ENCODE peak calls at places on chromosomes 5 and 9, in four cellular contexts. One of them, this sample, is unnamed.

GRCh38 chr9:21294325-21294724 is 10.8 kb downstream of the IFNA5 start:
- DNase-seq in neural progenitor cell: no peak
- DNase-seq in heart left ventricle: no peak
- DNase-seq in K562: no peak
- DNase-seq in this sample: no peak

GRCh38 chr5:142915840-142916424 is 145.8 kb downstream of the ARHGAP26 start:
- DNase-seq in K562: peak; percentile 40
- DNase-seq in neural progenitor cell: peak; percentile 67
- DNase-seq in heart left ventricle: no peak
- DNase-seq in this sample: no peak

GRCh38 chr9:88433583-88434240 is 45.5 kb downstream of the SPIN1 start:
- DNase-seq in K562: peak; percentile 16
- DNase-seq in heart left ventricle: no peak
- DNase-seq in neural progenitor cell: no peak
- DNase-seq in this sample: no peak

GRCh38 chr5:62306494-62307363 is 723 bp downstream of the KIF2A start:
- DNase-seq in K562: peak; percentile 65
- DNase-seq in heart left ventricle: peak; percentile 47
- DNase-seq in neural progenitor cell: peak; percentile 63
- DNase-seq in this sample: peak; percentile 71

GRCh38 chr9:23822331-23823169 is 3.5 kb downstream of the ELAVL2 start:
- DNase-seq in K562: no peak
- DNase-seq in heart left ventricle: no peak
- DNase-seq in neural progenitor cell: peak; percentile 51
- DNase-seq in this sample: no peak

GRCh38 chr5:34865131-34865530 is 26.2 kb downstream of the TTC23L start:
- DNase-seq in K562: no peak
- DNase-seq in heart left ventricle: no peak
- DNase-seq in neural progenitor cell: no peak
- DNase-seq in this sample: no peak

GRCh38 chr5:72046106-72046505 is 61.2 kb upstream of the MAP1B start:
- DNase-seq in heart left ventricle: no peak
- DNase-seq in K562: no peak
- DNase-seq in neural progenitor cell: no peak
- DNase-seq in this sample: no peak

GRCh38 chr9:70902171-70902570 is 219.2 kb downstream of the TRPM3 start:
- DNase-seq in heart left ventricle: no peak
- DNase-seq in neural progenitor cell: no peak
- DNase-seq in K562: no peak
- DNase-seq in this sample: no peak

GRCh38 chr5:174436805-174437204 is 287.6 kb upstream of the MSX2 start:
- DNase-seq in K562: no peak
- DNase-seq in heart left ventricle: no peak
- DNase-seq in neural progenitor cell: peak; percentile 62
- DNase-seq in this sample: no peak

GRCh38 chr5:121870489-121870888 is 18.8 kb downstream of the FTMT start:
- DNase-seq in K562: peak; percentile 17
- DNase-seq in heart left ventricle: no peak
- DNase-seq in neural progenitor cell: peak; percentile 29
- DNase-seq in this sample: no peak

GRCh38 chr5:124580512-124580911 is 165.9 kb downstream of the ZNF608 start:
- DNase-seq in K562: no peak
- DNase-seq in heart left ventricle: no peak
- DNase-seq in neural progenitor cell: no peak
- DNase-seq in this sample: no peak

GRCh38 chr5:137487600-137487999 is 11.5 kb downstream of the SPOCK1 start:
- DNase-seq in K562: no peak
- DNase-seq in neural progenitor cell: no peak
- DNase-seq in heart left ventricle: peak; percentile 38
- DNase-seq in this sample: no peak

GRCh38 chr5:64835266-64835665 is 66.5 kb downstream of the CWC27 start:
- DNase-seq in K562: no peak
- DNase-seq in neural progenitor cell: no peak
- DNase-seq in heart left ventricle: no peak
- DNase-seq in this sample: no peak

GRCh38 chr5:64834611-64835010 is 65.9 kb downstream of the CWC27 start:
- DNase-seq in K562: no peak
- DNase-seq in neural progenitor cell: peak; percentile 10
- DNase-seq in heart left ventricle: no peak
- DNase-seq in this sample: no peak

GRCh38 chr5:64838376-64838775 is 69.6 kb downstream of the CWC27 start:
- DNase-seq in K562: no peak
- DNase-seq in neural progenitor cell: no peak
- DNase-seq in heart left ventricle: no peak
- DNase-seq in this sample: no peak

GRCh38 chr5:64836786-64837185 is 68.1 kb downstream of the CWC27 start:
- DNase-seq in K562: no peak
- DNase-seq in heart left ventricle: no peak
- DNase-seq in neural progenitor cell: no peak
- DNase-seq in this sample: no peak

GRCh38 chr5:64836190-64836750 is 67.5 kb downstream of the CWC27 start:
- DNase-seq in K562: no peak
- DNase-seq in neural progenitor cell: no peak
- DNase-seq in heart left ventricle: no peak
- DNase-seq in this sample: no peak
- H3K4me1 ChIP-seq in K562: no peaks in the 10 kb centered on the region
- H3K4me1 ChIP-seq in neural progenitor cell: peaks cover 9% of the 10 kb centered on the region
- H3K4me1 ChIP-seq in heart left ventricle: peaks cover 29% of the 10 kb centered on the region
- H3K4me1 ChIP-seq in this sample: no peaks in the 10 kb centered on the region

GRCh38 chr5:87949665-87950640 is 318.7 kb downstream of the TMEM161B start:
- DNase-seq in heart left ventricle: no peak
- DNase-seq in K562: no peak
- DNase-seq in neural progenitor cell: no peak
- DNase-seq in this sample: no peak
- H3K4me3 ChIP-seq in heart left ventricle: no peak overlapping the region
- H3K4me3 ChIP-seq in K562: no peak overlapping the region
- H3K4me3 ChIP-seq in neural progenitor cell: no peak overlapping the region
- H3K4me3 ChIP-seq in this sample: no peak overlapping the region

DNA sequence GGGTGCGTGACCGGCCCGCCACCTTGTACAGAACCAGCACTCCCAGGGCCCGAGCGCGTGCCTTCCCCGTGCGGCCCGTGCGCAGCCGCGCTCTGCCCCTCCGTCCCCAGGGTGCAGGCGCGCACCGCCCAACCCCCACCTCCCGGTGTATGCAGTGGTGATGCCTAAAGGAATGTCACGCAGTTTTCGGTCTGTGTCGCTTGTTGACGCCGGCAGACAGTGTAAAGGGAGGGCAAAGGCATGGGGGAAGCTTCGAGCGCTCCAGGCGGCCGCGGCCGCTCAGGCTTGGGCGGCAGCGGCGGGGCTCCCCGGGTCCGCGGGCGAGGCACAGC is 1.3 kb downstream of the LRRC26 start:
- DNase-seq in heart left ventricle: no peak
- DNase-seq in K562: peak; percentile 35
- DNase-seq in neural progenitor cell: peak; percentile 35
- DNase-seq in this sample: no peak
- H3K27me3 ChIP-seq in heart left ventricle: peaks cover 59% of the 10 kb centered on the region
- H3K27me3 ChIP-seq in K562: peaks cover 55% of the 10 kb centered on the region
- H3K27me3 ChIP-seq in neural progenitor cell: peaks cover 100% of the 10 kb centered on the region
- H3K27me3 ChIP-seq in this sample: peaks cover 32% of the 10 kb centered on the region

GRCh38 chr5:151022511-151023018 is 2.2 kb downstream of the GPX3 start:
- DNase-seq in neural progenitor cell: no peak
- DNase-seq in heart left ventricle: peak; percentile 88
- DNase-seq in K562: peak; percentile 80
- DNase-seq in this sample: no peak

GRCh38 chr5:151018846-151019245 is 1.5 kb upstream of the GPX3 start:
- DNase-seq in neural progenitor cell: no peak
- DNase-seq in K562: no peak
- DNase-seq in heart left ventricle: no peak
- DNase-seq in this sample: no peak

GRCh38 chr5:151019331-151019730 is 1.1 kb upstream of the GPX3 start:
- DNase-seq in heart left ventricle: no peak
- DNase-seq in neural progenitor cell: no peak
- DNase-seq in K562: no peak
- DNase-seq in this sample: no peak

GRCh38 chr5:151021771-151022170 is 1.4 kb downstream of the GPX3 start:
- DNase-seq in heart left ventricle: no peak
- DNase-seq in neural progenitor cell: no peak
- DNase-seq in K562: no peak
- DNase-seq in this sample: no peak

DNA sequence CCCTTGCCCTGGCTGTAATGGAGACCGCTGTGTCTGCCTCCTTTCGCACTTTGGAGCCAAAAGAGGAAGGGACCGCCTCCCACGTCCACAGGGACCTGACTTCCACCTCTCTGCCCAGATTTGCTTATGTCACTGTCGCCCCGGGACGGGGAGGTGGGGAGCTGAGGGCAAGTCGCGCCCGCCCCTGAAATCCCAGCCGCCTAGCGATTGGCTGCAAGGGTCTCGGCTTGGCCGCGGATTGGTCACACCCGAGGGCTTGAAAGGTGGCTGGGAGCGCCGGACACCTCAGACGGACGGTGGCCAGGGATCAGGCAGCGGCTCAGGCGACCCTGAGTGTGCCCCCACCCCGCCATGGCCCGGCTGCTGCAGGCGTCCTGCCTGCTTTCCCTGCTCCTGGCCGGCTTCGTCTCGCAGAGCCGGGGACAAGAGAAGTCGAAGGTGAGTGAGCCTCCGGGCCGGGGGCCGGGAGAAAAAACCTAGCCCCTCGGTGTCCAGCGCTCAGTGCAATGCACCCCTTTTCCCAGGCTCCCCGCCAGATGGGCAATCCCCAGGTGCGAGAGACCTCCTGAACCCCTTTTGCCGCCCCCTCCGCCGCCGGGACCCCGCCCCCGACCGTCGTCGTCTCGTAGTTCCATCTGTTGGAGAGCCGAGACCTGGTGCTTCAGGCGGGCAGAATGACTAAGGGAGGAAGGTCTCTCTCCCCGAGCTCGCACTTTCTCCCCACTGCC is at the start of gene GPX3:
- DNase-seq in neural progenitor cell: peak; percentile 92
- DNase-seq in heart left ventricle: peak; percentile 97
- DNase-seq in K562: no peak
- DNase-seq in this sample: no peak
- H3K4me1 ChIP-seq in neural progenitor cell: peaks cover 6% of the 10 kb centered on the region
- H3K4me1 ChIP-seq in heart left ventricle: peaks cover 81% of the 10 kb centered on the region
- H3K4me1 ChIP-seq in K562: peaks cover 36% of the 10 kb centered on the region
- H3K4me1 ChIP-seq in this sample: peaks cover 10% of the 10 kb centered on the region

DNA sequence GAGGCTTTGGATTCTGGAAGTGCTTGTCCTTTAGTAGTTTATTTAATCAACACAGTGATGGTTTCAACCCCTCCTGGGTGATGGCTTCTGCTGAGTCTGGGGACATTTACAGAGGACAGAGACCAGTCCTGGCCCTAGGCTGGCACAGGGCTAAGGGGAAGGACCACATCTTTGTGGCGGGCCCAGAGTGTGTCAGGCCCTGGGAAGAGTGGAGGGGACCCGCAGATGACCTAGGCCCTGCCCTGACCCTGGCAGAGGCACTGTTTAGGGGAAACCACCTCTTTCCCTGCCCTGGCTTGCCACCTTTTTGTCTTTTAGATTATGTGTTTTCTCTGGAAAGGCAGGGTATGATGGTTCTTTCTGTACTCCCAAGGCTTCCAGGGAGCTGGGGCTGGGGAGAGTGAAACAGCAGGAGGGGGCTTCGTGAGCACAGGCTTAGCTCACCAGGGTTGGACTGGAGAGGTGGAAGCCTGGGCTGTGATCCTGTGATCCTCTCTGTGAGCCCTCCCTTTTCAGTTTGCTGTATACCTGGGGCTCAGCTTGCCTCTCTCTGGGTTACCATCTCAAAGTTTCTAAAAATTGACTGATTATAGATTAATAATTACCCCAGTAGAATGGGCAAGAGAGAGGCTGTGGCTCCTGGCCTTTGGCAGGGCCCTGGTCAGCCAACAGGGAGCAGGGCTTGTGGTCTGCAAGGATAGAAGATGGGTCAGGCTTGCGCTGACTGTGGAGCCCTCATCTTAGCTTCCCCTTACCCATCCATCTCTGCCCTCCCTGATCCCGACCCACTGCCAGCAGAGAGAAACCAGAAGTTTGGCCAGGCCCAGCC is 1.8 kb upstream of the SYNPO start:
- DNase-seq in neural progenitor cell: no peak
- DNase-seq in K562: no peak
- DNase-seq in heart left ventricle: no peak
- DNase-seq in this sample: no peak
- H3K4me3 ChIP-seq in neural progenitor cell: no peak overlapping the region
- H3K4me3 ChIP-seq in K562: no peak overlapping the region
- H3K4me3 ChIP-seq in heart left ventricle: no peak overlapping the region
- H3K4me3 ChIP-seq in this sample: no peak overlapping the region

This sample was measured in CD8-positive, alpha-beta memory T cell.